ENCODE peak calls at places on chromosomes 6 and 20, in five cellular contexts. P is activated CD4-positive, alpha-beta T cell treated with anti-CD3 and anti-CD28 coated beads, Interleukin-2, amount 50 U/mL, for 48 hours; J is NCI-H460; L is glutamatergic neuron; N is spleen. B is an unnamed sample.

GRCh38 chr6:135906542-135906941 is 55.0 kb downstream of the PDE7B start:
- DNase-seq in P (no peak), L (no peak), J (no peak), N (no peak), B (no peak)

GRCh38 chr6:10412948-10413849 is 1.7 kb downstream of the TFAP2A start:
- DNase-seq in L (peak; percentile 45), P (no peak), J (no peak), N (no peak), B (no peak)

GRCh38 chr20:1440024-1440423 is 26.6 kb downstream of the NSFL1C start:
- DNase-seq in L (no peak), N (no peak), P (peak; percentile 18), J (no peak), B (no peak)

GRCh38 chr6:56677559-56677958 is 34.9 kb upstream of the DST start:
- DNase-seq in P (no peak), N (no peak), L (no peak), J (no peak), B (no peak)

GRCh38 chr6:17336425-17336824 is 55.3 kb downstream of the RBM24 start:
- DNase-seq in P (no peak), L (no peak), J (no peak), N (no peak), B (peak; percentile 13)

GRCh38 chr20:10596726-10597125 is 77.1 kb downstream of the JAG1 start:
- DNase-seq in N (no peak), P (no peak), L (no peak), J (peak; percentile 71), B (no peak)

GRCh38 chr6:147141690-147142308 is 62.4 kb upstream of the STXBP5 start:
- DNase-seq in J (no peak), P (no peak), N (no peak), L (no peak), B (no peak)

GRCh38 chr6:609905-610304 is 47.0 kb downstream of the HUS1B start:
- DNase-seq in L (no peak), J (no peak), P (no peak), N (no peak), B (no peak)

B was measured in GM04504.